ENCODE peak calls at places on chromosomes 7 and 10, in six cellular contexts. J, B, L, C, I and G are unnamed samples.

GRCh38 chr7:145016068-145016467 is 180.2 kb upstream of the TPK1 start:
- DNase-seq in C (no peak), B (no peak), L (no peak), I (no peak), J (no peak), G (no peak)

GRCh38 chr7:157568785-157569584 is 232.2 kb downstream of the DNAJB6 start:
- DNase-seq in B (peak; percentile 83), I (peak; percentile 41), L (no peak), J (peak; percentile 81), C (peak; percentile 52), G (no peak)

GRCh38 chr10:5651086-5651764 is 15.2 kb downstream of the ASB13 start:
- DNase-seq in L (no peak), C (no peak), J (no peak), I (no peak), B (no peak), G (no peak)

GRCh38 chr10:12177642-12178041 is 18.0 kb downstream of the NUDT5 start:
- DNase-seq in B (no peak), L (no peak), C (no peak), I (no peak), J (no peak), G (peak; percentile 13)

GRCh38 chr7:158468700-158469296 is 118.8 kb downstream of the PTPRN2 start:
- DNase-seq in B (no peak), J (no peak), I (no peak), C (no peak), L (no peak), G (no peak)

GRCh38 chr7:1850111-1850975 is 180.3 kb downstream of the ELFN1 start:
- DNase-seq in B (peak; percentile 71), C (no peak), L (no peak), J (peak; percentile 73), I (peak; percentile 9), G (no peak)

GRCh38 chr10:95346715-95347401 is 56.1 kb upstream of the PDLIM1 start:
- DNase-seq in B (no peak), C (no peak), I (no peak), J (no peak), L (no peak), G (no peak)

GRCh38 chr7:111363099-111363498 is 199.2 kb downstream of the IMMP2L start:
- DNase-seq in C (no peak), L (no peak), J (no peak), I (no peak), B (no peak), G (no peak)

GRCh38 chr7:51224811-51225581 is 91.6 kb downstream of the COBL start:
- DNase-seq in C (no peak), L (no peak), B (peak; percentile 83), J (no peak), I (no peak), G (peak; percentile 15)

GRCh38 chr10:47396311-47396717 is 12.2 kb upstream of the ZNF488 start:
- DNase-seq in L (no peak), I (no peak), B (no peak), C (no peak), J (no peak), G (no peak)

GRCh38 chr10:32149257-32149955 is 93.2 kb upstream of the KIF5B start:
- DNase-seq in I (no peak), C (peak; percentile 56), L (peak; percentile 82), J (no peak), B (no peak), G (peak; percentile 69)

GRCh38 chr7:140068033-140068432 is 5.3 kb upstream of the PARP12 start:
- DNase-seq in L (no peak), B (no peak), I (no peak), C (no peak), J (no peak), G (no peak)

GRCh38 chr7:95478139-95479037 is 7.4 kb upstream of the ASB4 start:
- DNase-seq in B (no peak), I (peak; percentile 23), L (no peak), J (no peak), C (no peak), G (no peak)

GRCh38 chr7:88141025-88141424 is 78.8 kb downstream of the SRI start:
- DNase-seq in L (no peak), J (no peak), I (no peak), C (no peak), B (no peak), G (peak; percentile 80)

GRCh38 chr7:94639384-94639783 is 16.5 kb downstream of the SGCE start:
- DNase-seq in L (no peak), C (no peak), J (no peak), I (no peak), B (no peak), G (no peak)

GRCh38 chr7:148914208-148914777 is 30.2 kb upstream of the EZH2 start:
- DNase-seq in B (no peak), L (peak; percentile 32), J (no peak), I (no peak), C (no peak), G (peak; percentile 9)

GRCh38 chr10:127948791-127949190 is 41.9 kb downstream of the PTPRE start:
- DNase-seq in L (no peak), I (no peak), J (no peak), C (no peak), B (no peak), G (no peak)

GRCh38 chr7:115672024-115672423 is 358.5 kb downstream of the TFEC start:
- DNase-seq in I (no peak), L (no peak), B (no peak), J (no peak), C (no peak), G (no peak)

GRCh38 chr10:70786799-70787415 is 1.7 kb upstream of the TBATA start:
- DNase-seq in B (no peak), C (no peak), I (no peak), L (no peak), J (no peak), G (no peak)

GRCh38 chr10:112839928-112840654 is 110.0 kb upstream of the TCF7L2 start:
- DNase-seq in J (no peak), I (no peak), C (no peak), L (no peak), B (no peak), G (no peak)

GRCh38 chr10:43230101-43230908 is 36.6 kb downstream of the RASGEF1A start:
- DNase-seq in B (peak; percentile 57), C (peak; percentile 5), I (peak; percentile 8), J (peak; percentile 63), L (no peak), G (no peak)

GRCh38 chr10:58781873-58782488 is 269.3 kb downstream of the BICC1 start:
- DNase-seq in I (peak; percentile 14), J (no peak), L (peak; percentile 26), C (no peak), B (no peak), G (peak; percentile 15)

GRCh38 chr7:93178213-93178612 is 30.0 kb upstream of the SAMD9L start:
- DNase-seq in I (no peak), L (no peak), B (no peak), J (no peak), C (no peak), G (no peak)

GRCh38 chr7:67018940-67019339 is 22.3 kb downstream of the TYW1 start:
- DNase-seq in L (no peak), I (no peak), J (no peak), C (no peak), B (no peak), G (no peak)
- TF ChIP-seq CTCF in L (no peak), I (no peak), J (no peak), C (no peak), B (no peak), G (no peak)

DNA sequence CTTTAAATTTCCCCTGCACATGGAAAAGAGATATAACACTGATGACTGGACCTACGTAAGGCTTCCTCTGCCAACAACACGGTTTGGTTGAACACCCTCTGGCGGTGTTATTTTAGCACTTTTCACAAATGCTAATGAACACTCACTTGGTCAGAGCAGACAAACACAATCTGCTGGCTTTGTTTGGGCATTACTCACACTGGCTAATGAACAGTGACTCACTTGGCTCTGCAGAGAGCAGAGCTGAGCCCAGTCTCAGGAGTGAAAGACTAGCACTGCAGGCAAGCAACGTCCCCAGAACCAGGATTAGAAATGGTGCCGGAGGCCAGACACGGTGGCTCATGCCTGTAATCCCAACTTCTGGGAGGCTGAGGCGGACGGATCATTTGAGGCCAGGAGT is 430.8 kb downstream of the PLXNA4 start:
- DNase-seq in L (no peak), J (no peak), B (no peak), I (no peak), C (peak; percentile 25), G (peak; percentile 81)
- TF ChIP-seq CTCF in L (no peak), J (no peak), B (no peak), I (no peak), C (peak; percentile 10), G (no peak)

GRCh38 chr10:24256619-24257018 is 47.7 kb downstream of the KIAA1217 start:
- DNase-seq in J (no peak), L (no peak), I (no peak), C (no peak), B (no peak), G (no peak)
- TF ChIP-seq CTCF in J (no peak), L (no peak), I (no peak), C (no peak), B (no peak), G (no peak)

DNA sequence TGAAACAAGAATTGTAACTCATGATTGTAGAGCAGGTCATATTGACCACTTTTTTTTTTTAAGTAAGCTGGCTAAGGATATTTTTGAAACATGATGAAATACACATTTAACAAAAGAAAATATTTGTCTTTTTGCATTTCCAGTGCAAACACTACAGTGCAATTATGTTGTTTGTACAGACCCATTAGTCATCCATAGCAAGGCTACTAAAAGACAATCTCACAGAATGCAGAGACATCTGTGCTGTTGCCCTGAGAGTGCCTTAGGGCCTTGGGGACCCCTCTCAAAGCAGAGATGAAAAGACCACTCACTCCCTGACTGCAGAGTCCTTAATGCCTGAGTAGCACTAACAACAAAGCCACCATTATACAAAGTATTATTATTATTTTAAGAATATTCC is 104.5 kb downstream of the NRCAM start:
- DNase-seq in B (no peak), C (no peak), I (peak; percentile 71), J (no peak), L (no peak), G (no peak)
- TF ChIP-seq CTCF in B (no peak), C (no peak), I (no peak), J (no peak), L (no peak), G (no peak)

GRCh38 chr10:34305189-34305588 is 509.9 kb downstream of the PARD3 start:
- DNase-seq in C (no peak), L (peak; percentile 21), J (no peak), B (peak; percentile 83), I (no peak), G (no peak)
- TF ChIP-seq CTCF in C (no peak), L (peak; percentile 43), J (no peak), B (peak; percentile 18), I (no peak), G (peak; percentile 21)

DNA sequence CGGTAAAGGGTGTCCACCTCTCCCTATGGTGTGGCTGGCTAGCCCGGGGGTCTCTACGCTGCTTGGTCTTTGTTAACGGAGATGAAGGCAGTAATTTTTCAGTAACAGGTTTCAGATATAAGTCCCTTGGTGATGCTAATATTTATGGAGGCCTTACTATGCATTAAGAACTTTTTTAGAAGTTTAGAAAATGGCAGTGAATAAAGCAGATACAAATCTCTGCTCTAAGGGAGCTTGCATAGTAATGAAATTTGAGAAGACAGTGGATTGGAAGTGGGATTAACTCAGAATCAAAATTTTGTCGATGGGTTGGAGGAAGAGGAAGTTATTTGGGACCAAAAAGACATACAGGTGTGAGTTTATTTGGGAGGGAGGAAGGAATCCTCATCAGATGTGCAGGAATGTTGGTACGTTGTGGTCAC is 445 bp downstream of the SSBP1 start:
- DNase-seq in B (no peak), L (no peak), J (no peak), C (no peak), I (no peak), G (no peak)
- TF ChIP-seq CTCF in B (no peak), L (no peak), J (no peak), C (no peak), I (no peak), G (no peak)

GRCh38 chr7:120344276-120344675 is 71.3 kb downstream of the KCND2 start:
- DNase-seq in B (no peak), C (no peak), J (no peak), L (no peak), I (no peak), G (no peak)
- TF ChIP-seq CTCF in B (no peak), C (no peak), J (no peak), L (no peak), I (no peak), G (no peak)